ENCODE peak calls at places on chromosomes 3 and 15, in seven cellular contexts. L is GM12891, U is spleen, X is K562, O is esophagus squamous epithelium, E is suprapubic skin, K is breast epithelium. M is an unnamed sample.

GRCh38 chr15:85591622-85592021 is 203.1 kb downstream of the KLHL25 start:
- DNase-seq in L (no peak), K (no peak), U (no peak), O (no peak), X (no peak), E (no peak), M (no peak)

GRCh38 chr15:33467816-33468163 is 157.0 kb downstream of the RYR3 start:
- DNase-seq in U (no peak), O (no peak), X (no peak), E (no peak), L (no peak), K (no peak), M (no peak)

GRCh38 chr3:38334656-38335055 is 11.9 kb upstream of the XYLB start:
- DNase-seq in O (no peak), E (no peak), X (no peak), L (no peak), U (no peak), K (no peak), M (no peak)

GRCh38 chr3:191244242-191244867 is 45.3 kb downstream of the OSTN start:
- DNase-seq in O (no peak), K (no peak), E (no peak), L (no peak), U (no peak), X (peak; percentile 13), M (no peak)

GRCh38 chr3:132283440-132283839 is 33.8 kb upstream of the ACP3 start:
- DNase-seq in L (peak; percentile 15), X (no peak), K (no peak), O (no peak), E (no peak), U (no peak), M (no peak)

GRCh38 chr15:39618063-39618823 is 37.4 kb downstream of the THBS1 start:
- DNase-seq in U (no peak), O (no peak), L (no peak), E (no peak), K (no peak), X (no peak), M (no peak)

GRCh38 chr15:69193948-69194827 is 33.8 kb downstream of the GLCE start:
- DNase-seq in X (no peak), K (no peak), L (no peak), E (no peak), U (no peak), O (no peak), M (no peak)

GRCh38 chr3:140911822-140912221 is 29.8 kb upstream of the SLC25A36 start:
- DNase-seq in X (no peak), U (no peak), E (no peak), O (no peak), L (no peak), K (no peak), M (no peak)

GRCh38 chr15:63718590-63719035 is 115.1 kb downstream of the HERC1 start:
- DNase-seq in K (no peak), O (no peak), E (no peak), U (no peak), L (no peak), X (no peak), M (no peak)

GRCh38 chr3:194255252-194256039 is 95.7 kb downstream of the CPN2 start:
- DNase-seq in U (peak; percentile 91), O (no peak), E (peak; percentile 83), L (no peak), X (peak; percentile 92), K (peak; percentile 53), M (peak; percentile 98)

GRCh38 chr3:172868565-172869172 is 118.1 kb downstream of the ECT2 start:
- DNase-seq in O (no peak), E (no peak), X (no peak), K (no peak), L (no peak), U (no peak), M (no peak)

GRCh38 chr15:35986072-35986666 is 440.2 kb upstream of the DPH6 start:
- DNase-seq in L (no peak), K (no peak), E (no peak), X (no peak), U (peak; percentile 71), O (no peak), M (no peak)

GRCh38 chr3:192875971-192876565 is 41.6 kb downstream of the MB21D2 start:
- DNase-seq in E (no peak), L (no peak), O (no peak), U (no peak), K (no peak), X (no peak), M (no peak)

GRCh38 chr3:194950906-194951628 is 265.4 kb downstream of the FAM43A start:
- DNase-seq in E (no peak), L (no peak), X (no peak), U (no peak), O (no peak), K (no peak), M (no peak)

GRCh38 chr15:35305906-35306305 is 220.8 kb upstream of the NANOGP8 start:
- DNase-seq in L (no peak), O (no peak), K (no peak), E (no peak), U (no peak), X (no peak), M (no peak)

GRCh38 chr3:183247190-183247589 is 5.9 kb upstream of the B3GNT5 start:
- DNase-seq in U (no peak), O (no peak), X (no peak), K (no peak), L (no peak), E (no peak), M (no peak)

GRCh38 chr3:50246517-50246954 is 10.5 kb downstream of the GNAI2 start:
- DNase-seq in L (peak; percentile 83), U (peak; percentile 91), X (peak; percentile 49), O (no peak), E (no peak), K (no peak), M (peak; percentile 58)

GRCh38 chr3:45841701-45842491 is at the start of gene LZTFL1:
- DNase-seq in E (peak; percentile 96), L (peak; percentile 71), K (peak; percentile 93), U (peak; percentile 92), O (peak; percentile 72), X (peak; percentile 88), M (peak; percentile 96)
- TF ChIP-seq POLR2A in E (no peak), L (peak; percentile 80), K (no peak), U (no peak), O (no peak), X (peak; percentile 35), M (peak; percentile 69)

GRCh38 chr15:49692514-49693090 is 71.8 kb downstream of the DTWD1 start:
- DNase-seq in E (no peak), O (no peak), U (no peak), K (no peak), L (no peak), X (no peak), M (no peak)

GRCh38 chr15:49693491-49693890 is 72.6 kb downstream of the DTWD1 start:
- DNase-seq in X (no peak), U (no peak), K (no peak), L (no peak), O (no peak), E (no peak), M (no peak)

GRCh38 chr15:49696441-49696840 is 75.6 kb downstream of the DTWD1 start:
- DNase-seq in O (no peak), E (no peak), L (no peak), U (no peak), K (no peak), X (no peak), M (no peak)

GRCh38 chr15:49697121-49697520 is 76.3 kb downstream of the DTWD1 start:
- DNase-seq in L (no peak), U (no peak), K (no peak), X (no peak), O (no peak), E (no peak), M (no peak)
- TF ChIP-seq POLR2A in L (no peak), U (no peak), K (no peak), X (no peak), O (no peak), E (no peak), M (no peak)

GRCh38 chr3:161222662-161223061 is 1.6 kb downstream of the NMD3 start:
- DNase-seq in K (no peak), U (no peak), O (no peak), E (no peak), X (no peak), L (no peak), M (peak; percentile 7)

GRCh38 chr3:161217496-161217895 is 3.6 kb upstream of the NMD3 start:
- DNase-seq in X (no peak), O (no peak), E (no peak), K (no peak), L (no peak), U (no peak), M (no peak)

GRCh38 chr3:161219495-161219894 is 1.6 kb upstream of the NMD3 start:
- DNase-seq in O (no peak), U (no peak), E (no peak), X (no peak), L (no peak), K (no peak), M (no peak)

GRCh38 chr3:161221881-161222600 is 930 bp downstream of the NMD3 start:
- DNase-seq in O (no peak), L (no peak), X (no peak), U (no peak), K (no peak), E (no peak), M (peak; percentile 53)

DNA sequence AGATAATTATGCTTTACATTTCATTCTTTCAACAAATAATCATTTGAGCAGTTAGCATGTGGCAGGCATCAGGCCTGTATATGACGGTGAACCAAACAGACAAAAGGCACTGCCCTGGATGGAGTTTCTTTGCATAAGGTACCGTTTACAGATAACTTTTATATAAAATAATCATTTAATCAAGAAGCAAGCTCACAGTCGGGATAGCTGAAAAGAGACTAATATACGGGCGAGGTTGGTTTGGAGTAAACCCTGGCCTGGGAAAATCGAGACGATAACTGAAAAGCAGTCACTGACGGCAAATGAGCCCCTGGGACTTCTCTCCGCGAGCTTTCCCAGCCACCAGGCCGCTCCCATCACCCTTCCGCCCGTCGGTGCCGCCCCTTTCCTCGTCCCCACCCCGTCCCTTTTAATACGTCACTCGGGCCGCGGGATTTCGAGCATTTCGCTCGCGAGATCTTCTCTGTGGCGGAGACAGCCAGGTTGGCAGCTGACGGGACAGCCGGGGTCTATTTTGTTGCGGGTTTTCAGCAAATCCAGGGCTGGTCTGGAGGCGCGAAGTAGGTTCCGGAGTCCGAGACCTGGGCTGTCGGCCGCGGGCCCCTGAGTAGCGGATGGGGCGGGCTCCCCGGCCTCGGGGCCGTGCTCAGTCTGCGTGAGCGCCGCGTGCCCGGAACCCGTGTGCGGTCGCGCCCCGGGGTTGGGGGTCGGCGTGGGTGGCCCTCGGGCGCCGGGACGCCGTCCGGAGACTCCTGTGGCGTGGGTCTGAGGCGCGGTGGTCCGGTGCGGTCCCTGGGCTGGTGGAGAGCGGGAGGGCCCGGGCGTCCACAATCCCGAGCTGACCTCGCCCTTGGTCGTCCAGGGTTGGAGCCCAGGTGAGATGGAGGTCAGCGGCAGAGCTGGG is at the start of gene NMD3:
- DNase-seq in O (peak; percentile 69), K (peak; percentile 95), U (peak; percentile 97), E (peak; percentile 97), L (peak; percentile 76), X (peak; percentile 88), M (peak; percentile 95)
- TF ChIP-seq POLR2A in O (peak; percentile 81), K (peak; percentile 56), U (peak; percentile 62), E (peak; percentile 70), L (peak; percentile 91), X (peak; percentile 94), M (peak; percentile 91)

DNA sequence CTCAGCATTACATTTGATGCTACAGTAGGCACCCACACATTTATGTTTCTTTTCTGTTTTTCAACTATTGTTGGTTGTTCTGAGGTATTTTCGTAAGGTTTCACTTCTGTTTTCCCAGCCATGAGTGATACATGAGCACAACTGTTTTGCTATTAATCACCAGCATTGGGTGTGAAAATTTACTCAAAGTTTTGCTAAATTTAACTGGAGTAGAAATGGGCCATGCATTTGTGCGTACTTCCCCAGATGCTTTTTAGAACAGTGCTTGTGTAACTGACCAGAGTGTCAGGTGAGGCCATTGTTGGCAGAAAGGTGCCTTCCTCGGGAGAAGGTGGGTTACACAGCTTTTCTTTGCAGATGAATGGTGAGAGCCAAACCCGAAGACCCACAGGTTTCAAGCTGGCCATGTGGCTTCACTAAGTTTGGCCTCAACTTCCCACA is 70.4 kb downstream of the ST6GAL1 start:
- DNase-seq in K (no peak), X (no peak), O (no peak), E (no peak), L (no peak), U (no peak), M (no peak)
- TF ChIP-seq POLR2A in K (no peak), X (no peak), O (no peak), E (no peak), L (peak; percentile 72), U (no peak), M (no peak)

M was measured in erythroblast.